ENCODE peak calls at places on chromosomes 12 and 14, in nine cellular contexts. A is KG1; E is breast epithelium; U is germinal center; X is stimulated activated CD4-positive, alpha-beta T cell treated with anti-CD3 and anti-CD28 coated beads, Interleukin-4, amount 100 ng/mL, for 1 hour; Z is A549; Q is anterior cingulate cortex; W is 8988T; G is Karpas-422. B is an unnamed sample.

GRCh38 chr14:70722418-70722817 is 80.7 kb downstream of the TTC9 start:
- DNase-seq in A (no peak), E (no peak), U (no peak), X (no peak), Z (no peak), Q (no peak), W (no peak), G (no peak), B (no peak)

GRCh38 chr14:104328607-104329006 is 190.2 kb downstream of the KIF26A start:
- DNase-seq in A (no peak), E (peak; percentile 7), U (no peak), X (no peak), Z (no peak), Q (no peak), W (no peak), G (no peak), B (no peak)

GRCh38 chr12:17235996-17236395 is 630.0 kb upstream of the LMO3 start:
- DNase-seq in A (no peak), E (no peak), U (no peak), X (no peak), Z (no peak), Q (no peak), W (no peak), G (no peak), B (no peak)

GRCh38 chr12:24447678-24448077 is 498.2 kb upstream of the SOX5 start:
- DNase-seq in A (no peak), E (no peak), U (no peak), X (no peak), Z (no peak), Q (no peak), W (no peak), G (no peak), B (no peak)

GRCh38 chr12:75854681-75855309 is 176.8 kb downstream of the PHLDA1 start:
- DNase-seq in A (no peak), E (no peak), U (no peak), X (no peak), Z (no peak), Q (no peak), W (no peak), G (no peak), B (no peak)

GRCh38 chr12:59149995-59150642 is 229.8 kb upstream of the LRIG3 start:
- DNase-seq in A (peak; percentile 5), E (no peak), U (peak; percentile 19), X (no peak), Z (peak; percentile 28), Q (no peak), W (no peak), G (peak; percentile 89), B (peak; percentile 15)

GRCh38 chr12:90510948-90511347 is 444.0 kb downstream of the CCER1 start:
- DNase-seq in A (no peak), E (no peak), U (no peak), X (no peak), Z (no peak), Q (no peak), W (no peak), G (no peak), B (no peak)

GRCh38 chr14:59018978-59019377 is 169.5 kb upstream of the DAAM1 start:
- DNase-seq in A (no peak), E (no peak), U (no peak), X (no peak), Z (no peak), Q (no peak), W (no peak), G (peak; percentile 61), B (no peak)

GRCh38 chr12:52439420-52439819 is 5.2 kb upstream of the KRT75 start:
- DNase-seq in A (no peak), E (no peak), U (no peak), X (no peak), Z (no peak), Q (no peak), W (no peak), G (no peak), B (no peak)

GRCh38 chr14:97442363-97442762 is 645.2 kb downstream of the VRK1 start:
- DNase-seq in A (no peak), E (no peak), U (no peak), X (no peak), Z (no peak), Q (no peak), W (no peak), G (no peak), B (peak; percentile 39)